ENCODE peak calls at places on chromosomes 6 and 20, in nine cellular contexts. Z is tibial nerve, P is endothelial cell, D is omental fat pad, H is fibroblast of mammary gland, J is GM20000, I is transverse colon, X is B cell, V is cardiac muscle cell. G is an unnamed sample.

GRCh38 chr6:143838395-143838794 is 4.7 kb upstream of the LTV1 start:
- DNase-seq in D (no peak), J (no peak), V (no peak), I (no peak), H (no peak), Z (no peak), X (no peak), P (no peak), G (no peak)

GRCh38 chr6:54308677-54309315 is 555 bp downstream of the TINAG start:
- DNase-seq in X (no peak), P (no peak), J (no peak), Z (no peak), H (no peak), V (no peak), I (no peak), D (no peak), G (no peak)

GRCh38 chr20:2756056-2756611 is 44.3 kb downstream of the CPXM1 start:
- DNase-seq in D (no peak), J (no peak), I (no peak), H (peak; percentile 58), X (no peak), V (peak; percentile 63), Z (no peak), P (peak; percentile 62), G (peak; percentile 45)

GRCh38 chr6:55277628-55278003 is 49.7 kb upstream of the GFRAL start:
- DNase-seq in V (peak; percentile 58), J (no peak), I (no peak), H (no peak), X (no peak), D (no peak), Z (no peak), P (no peak), G (no peak)

GRCh38 chr6:29516108-29516507 is 28.4 kb upstream of the MAS1L start:
- DNase-seq in I (no peak), J (no peak), X (no peak), P (no peak), D (no peak), H (peak; percentile 73), V (no peak), Z (no peak), G (no peak)

GRCh38 chr6:90676516-90676915 is 89.6 kb upstream of the MAP3K7 start:
- DNase-seq in J (no peak), X (no peak), I (no peak), Z (no peak), P (no peak), V (no peak), D (no peak), H (no peak), G (no peak)

GRCh38 chr6:67875877-67876383 is 759.2 kb upstream of the ADGRB3 start:
- DNase-seq in D (no peak), I (no peak), Z (no peak), H (no peak), X (no peak), V (no peak), J (no peak), P (no peak), G (no peak)

GRCh38 chr6:18680842-18681241 is 293.7 kb downstream of the RNF144B start:
- DNase-seq in V (no peak), Z (no peak), J (no peak), P (no peak), I (no peak), D (no peak), H (no peak), X (no peak), G (no peak)

GRCh38 chr6:73797861-73798260 is 101.9 kb downstream of the CD109 start:
- DNase-seq in X (no peak), H (peak; percentile 71), Z (no peak), D (no peak), I (no peak), V (no peak), J (no peak), P (no peak), G (no peak)

GRCh38 chr6:22657341-22657985 is 88.1 kb downstream of the HDGFL1 start:
- DNase-seq in J (no peak), I (no peak), V (no peak), P (no peak), D (no peak), H (no peak), Z (no peak), X (no peak), G (no peak)

GRCh38 chr6:137870744-137871247 is 3.7 kb downstream of the TNFAIP3 start:
- DNase-seq in X (peak; percentile 41), I (no peak), Z (no peak), J (peak; percentile 68), P (no peak), H (no peak), V (no peak), D (no peak), G (no peak)

GRCh38 chr6:108673602-108674001 is 112.9 kb downstream of the FOXO3 start:
- DNase-seq in H (peak; percentile 35), Z (no peak), J (no peak), X (no peak), V (no peak), P (no peak), I (peak; percentile 73), D (no peak), G (no peak)

GRCh38 chr6:3455121-3455489 is 1.7 kb downstream of the SLC22A23 start:
- DNase-seq in J (peak; percentile 36), H (no peak), D (no peak), I (peak; percentile 55), P (no peak), Z (no peak), X (no peak), V (peak; percentile 29), G (no peak)

GRCh38 chr20:48821261-48821910 is 6.4 kb downstream of the PREX1 start:
- DNase-seq in H (no peak), Z (no peak), V (no peak), I (no peak), P (no peak), X (no peak), J (peak; percentile 43), D (no peak), G (no peak)

GRCh38 chr6:117605169-117605826 is 3.0 kb upstream of the GOPC start:
- DNase-seq in V (peak; percentile 68), I (peak; percentile 57), P (peak; percentile 53), H (peak; percentile 85), Z (peak; percentile 56), X (no peak), D (no peak), J (peak; percentile 70), G (peak; percentile 41)

DNA sequence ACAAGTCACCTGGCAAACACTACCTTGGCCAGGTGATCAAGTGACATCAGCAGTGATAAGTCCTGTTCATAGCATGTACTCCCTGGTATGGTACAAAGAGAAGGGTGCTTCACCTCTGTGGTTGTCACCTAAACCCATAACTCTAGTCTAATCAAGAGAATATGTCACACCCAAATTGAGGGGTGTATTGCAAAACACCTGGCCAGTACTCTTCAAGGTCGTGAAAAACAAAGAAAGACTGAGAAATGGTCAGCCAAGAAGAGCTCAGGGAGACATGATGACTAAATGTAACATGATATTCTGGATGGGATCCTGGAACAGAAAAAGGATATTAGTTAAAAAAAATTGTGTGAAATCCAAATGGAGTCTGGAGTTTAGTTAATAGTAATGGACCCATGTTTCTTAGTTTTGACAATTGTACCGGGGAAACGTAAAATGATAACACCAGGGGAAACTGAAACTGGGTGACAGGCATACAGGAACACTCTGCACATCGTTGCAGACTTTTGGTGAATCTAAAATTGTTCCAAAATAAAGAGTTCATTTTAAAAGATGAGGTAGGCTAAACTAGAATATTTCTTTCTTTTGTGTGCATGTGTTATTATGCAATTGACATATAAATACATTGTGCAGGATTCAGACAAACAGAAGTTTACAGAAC is 262.0 kb downstream of the CDC5L start:
- DNase-seq in V (no peak), I (no peak), H (peak; percentile 87), X (no peak), Z (no peak), J (no peak), D (no peak), P (no peak), G (no peak)
- TF ChIP-seq CTCF in V (no peak), I (no peak), H (no peak), X (no peak), Z (no peak), J (no peak), D (no peak), P (no peak), G (no peak)

DNA sequence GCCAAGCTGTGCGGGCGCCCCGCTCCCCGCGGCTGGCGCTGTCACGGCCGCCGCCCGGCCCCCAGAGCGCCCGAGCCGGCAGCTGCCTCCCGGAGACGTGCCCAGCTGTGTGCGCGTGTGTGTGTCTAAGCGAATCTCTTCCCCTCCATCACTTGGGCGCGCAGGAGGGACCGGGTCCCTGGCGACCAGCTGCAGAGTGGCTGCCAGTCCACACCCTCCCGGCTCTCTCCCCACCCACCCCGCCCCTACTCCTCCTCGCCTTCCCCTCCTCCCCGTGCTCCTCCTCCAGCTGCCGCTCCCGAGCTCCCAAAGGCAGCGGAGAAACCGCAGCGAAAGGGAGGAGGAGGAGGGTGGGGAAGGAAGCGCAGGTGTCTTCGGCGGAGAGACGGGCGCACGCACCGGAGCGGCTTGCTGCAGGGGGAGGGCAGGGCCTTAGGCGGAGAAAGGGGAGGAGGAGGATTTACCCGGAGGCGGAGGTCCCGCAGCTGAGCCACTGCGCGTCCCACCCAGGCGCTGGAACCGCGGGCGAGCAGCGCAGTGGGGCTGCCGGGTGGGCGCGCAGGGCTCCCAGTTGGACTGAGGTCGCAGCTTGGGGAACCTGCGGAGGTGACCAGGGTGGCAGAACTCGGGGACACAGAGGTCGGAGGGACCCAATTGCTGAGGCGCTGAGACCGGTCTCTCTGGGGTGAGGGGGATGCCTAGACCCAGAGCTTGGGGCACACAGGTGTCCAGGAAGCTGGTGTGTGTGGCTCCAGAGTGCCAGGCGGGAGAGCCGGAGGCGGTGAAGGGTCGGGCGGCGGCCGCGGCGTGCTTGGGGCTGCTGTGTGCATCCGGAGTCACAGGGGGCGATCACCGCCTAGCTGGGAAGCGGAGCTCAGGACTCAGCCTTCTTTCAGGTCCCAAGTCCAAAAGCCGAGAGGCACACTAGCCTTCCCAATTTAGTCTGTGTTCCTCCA is at the start of gene HS3ST5:
- DNase-seq in Z (no peak), J (peak; percentile 36), I (peak; percentile 26), D (no peak), H (peak; percentile 12), V (peak; percentile 88), P (peak; percentile 80), X (no peak), G (peak; percentile 63)
- TF ChIP-seq CTCF in Z (no peak), J (peak; percentile 14), I (peak; percentile 19), D (no peak), H (peak; percentile 27), V (peak; percentile 12), P (no peak), X (no peak), G (peak; percentile 66)

GRCh38 chr6:57312004-57312345 is 5.5 kb upstream of the PRIM2 start:
- DNase-seq in P (no peak), H (no peak), X (no peak), I (no peak), J (no peak), V (no peak), D (no peak), Z (no peak), G (no peak)
- TF ChIP-seq CTCF in P (no peak), H (no peak), X (no peak), I (no peak), J (no peak), V (no peak), D (no peak), Z (no peak), G (no peak)

DNA sequence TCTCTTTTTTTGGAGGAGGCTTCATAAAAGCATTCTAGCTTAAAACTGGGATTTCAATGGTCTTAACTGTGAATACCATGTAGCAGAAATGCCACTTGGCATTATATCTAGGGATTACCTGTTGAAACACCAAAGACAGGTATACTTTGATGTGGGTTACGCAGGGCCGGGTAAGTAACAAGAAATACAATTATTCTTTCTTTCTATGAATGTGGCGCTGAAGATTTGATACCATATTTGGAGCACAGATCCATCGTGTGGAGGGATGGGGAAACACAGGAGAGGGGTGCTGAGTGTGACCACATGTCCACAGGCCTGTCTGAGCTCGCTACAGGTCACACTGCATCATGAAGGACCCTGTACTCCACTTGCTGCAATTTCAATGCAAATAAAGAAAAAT is 257.8 kb downstream of the GMPR start:
- DNase-seq in V (no peak), I (no peak), D (no peak), J (no peak), X (no peak), P (no peak), Z (no peak), H (no peak), G (no peak)
- TF ChIP-seq CTCF in V (no peak), I (no peak), D (no peak), J (no peak), X (no peak), P (no peak), Z (no peak), H (no peak), G (no peak)

G was measured in neural crest cell.